ENCODE peak calls at places on chromosomes 16 and 17, in four cellular contexts. One of them, this sample, is unnamed. For H3K9me3, the result is how much of the 10 kb centered on the place peaks cover.

GRCh38 chr16:72198641-72199250 is 26.8 kb upstream of the PMFBP1 start:
- DNase-seq in colonic mucosa: no peak
- DNase-seq in body of pancreas: peak
- DNase-seq in cardiac muscle cell: no peak
- DNase-seq in this sample: no peak

GRCh38 chr16:10547708-10548107 is 32.7 kb downstream of the EMP2 start:
- DNase-seq in body of pancreas: no peak
- DNase-seq in cardiac muscle cell: no peak
- DNase-seq in colonic mucosa: no peak
- DNase-seq in this sample: no peak

GRCh38 chr17:39057807-39058206 is 90.6 kb upstream of the FBXO47 start:
- DNase-seq in cardiac muscle cell: no peak
- DNase-seq in colonic mucosa: no peak
- DNase-seq in body of pancreas: no peak
- DNase-seq in this sample: no peak

GRCh38 chr17:38702900-38703741 is 2.0 kb upstream of the MLLT6 start:
- DNase-seq in cardiac muscle cell: no peak
- DNase-seq in body of pancreas: peak
- DNase-seq in colonic mucosa: peak
- DNase-seq in this sample: no peak

GRCh38 chr16:4081035-4081434 is 35.2 kb downstream of the ADCY9 start:
- DNase-seq in cardiac muscle cell: no peak
- DNase-seq in body of pancreas: no peak
- DNase-seq in colonic mucosa: no peak
- DNase-seq in this sample: peak

GRCh38 chr17:47172698-47173565 is 16.2 kb downstream of the CDC27 start:
- DNase-seq in cardiac muscle cell: peak
- DNase-seq in colonic mucosa: no peak
- DNase-seq in body of pancreas: no peak
- DNase-seq in this sample: no peak

GRCh38 chr17:41444186-41444585 is 3.4 kb upstream of the KRT38 start:
- DNase-seq in body of pancreas: no peak
- DNase-seq in colonic mucosa: no peak
- DNase-seq in cardiac muscle cell: no peak
- DNase-seq in this sample: no peak

GRCh38 chr17:7045492-7046126 is 1.7 kb upstream of the SLC16A11 start:
- DNase-seq in body of pancreas: peak
- DNase-seq in cardiac muscle cell: peak
- DNase-seq in colonic mucosa: peak
- DNase-seq in this sample: peak

GRCh38 chr16:69482410-69482951 is 58.1 kb downstream of the CYB5B start:
- DNase-seq in body of pancreas: peak
- DNase-seq in cardiac muscle cell: peak
- DNase-seq in colonic mucosa: peak
- DNase-seq in this sample: peak

GRCh38 chr16:1428511-1428910 is 2.4 kb upstream of the PERCC1 start:
- DNase-seq in cardiac muscle cell: peak
- DNase-seq in colonic mucosa: no peak
- DNase-seq in body of pancreas: no peak
- DNase-seq in this sample: no peak

GRCh38 chr17:177155-177554 is 4.3 kb downstream of the DOC2B start:
- DNase-seq in cardiac muscle cell: no peak
- DNase-seq in colonic mucosa: no peak
- DNase-seq in body of pancreas: no peak
- DNase-seq in this sample: no peak

GRCh38 chr16:1572664-1573063 is 39.2 kb downstream of the TMEM204 start:
- DNase-seq in colonic mucosa: no peak
- DNase-seq in cardiac muscle cell: no peak
- DNase-seq in body of pancreas: no peak
- DNase-seq in this sample: no peak

GRCh38 chr16:30715777-30716445 is 16.9 kb downstream of the SRCAP start:
- DNase-seq in body of pancreas: no peak
- DNase-seq in colonic mucosa: no peak
- DNase-seq in cardiac muscle cell: peak
- DNase-seq in this sample: no peak

GRCh38 chr17:8859029-8859803 is 8.3 kb downstream of the PIK3R6 start:
- DNase-seq in colonic mucosa: no peak
- DNase-seq in body of pancreas: no peak
- DNase-seq in cardiac muscle cell: peak
- DNase-seq in this sample: no peak

GRCh38 chr16:89596957-89597644 is 16.3 kb upstream of the DPEP1 start:
- DNase-seq in colonic mucosa: no peak
- DNase-seq in cardiac muscle cell: no peak
- DNase-seq in body of pancreas: no peak
- DNase-seq in this sample: no peak

GRCh38 chr17:41345992-41346391 is 4.6 kb downstream of the KRT33A start:
- DNase-seq in body of pancreas: no peak
- DNase-seq in colonic mucosa: no peak
- DNase-seq in cardiac muscle cell: no peak
- DNase-seq in this sample: no peak

GRCh38 chr17:79951361-79952264 is 84.1 kb downstream of the TBC1D16 start:
- DNase-seq in colonic mucosa: no peak
- DNase-seq in cardiac muscle cell: peak
- DNase-seq in body of pancreas: peak
- DNase-seq in this sample: peak

GRCh38 chr17:1754430-1755112 is 7.3 kb upstream of the SERPINF1 start:
- DNase-seq in body of pancreas: no peak
- DNase-seq in colonic mucosa: no peak
- DNase-seq in cardiac muscle cell: no peak
- DNase-seq in this sample: no peak

GRCh38 chr17:53017227-53017626 is 805.5 kb upstream of the KIF2B start:
- DNase-seq in cardiac muscle cell: no peak
- DNase-seq in body of pancreas: no peak
- DNase-seq in colonic mucosa: no peak
- DNase-seq in this sample: no peak
- H3K9me3 ChIP-seq in cardiac muscle cell: under half
- H3K9me3 ChIP-seq in body of pancreas: under half
- H3K9me3 ChIP-seq in colonic mucosa: under half
- H3K9me3 ChIP-seq in this sample: under half

GRCh38 chr17:63398680-63399079 is 47.4 kb downstream of the CYB561 start:
- DNase-seq in colonic mucosa: no peak
- DNase-seq in cardiac muscle cell: no peak
- DNase-seq in body of pancreas: no peak
- DNase-seq in this sample: no peak

GRCh38 chr17:63399856-63400255 is 46.2 kb downstream of the CYB561 start:
- DNase-seq in body of pancreas: peak
- DNase-seq in colonic mucosa: peak
- DNase-seq in cardiac muscle cell: peak
- DNase-seq in this sample: peak

GRCh38 chr17:63399316-63399715 is 46.8 kb downstream of the CYB561 start:
- DNase-seq in cardiac muscle cell: peak
- DNase-seq in body of pancreas: no peak
- DNase-seq in colonic mucosa: no peak
- DNase-seq in this sample: no peak

GRCh38 chr17:63390090-63390489 is 56.0 kb downstream of the CYB561 start:
- DNase-seq in colonic mucosa: no peak
- DNase-seq in body of pancreas: no peak
- DNase-seq in cardiac muscle cell: no peak
- DNase-seq in this sample: no peak

DNA sequence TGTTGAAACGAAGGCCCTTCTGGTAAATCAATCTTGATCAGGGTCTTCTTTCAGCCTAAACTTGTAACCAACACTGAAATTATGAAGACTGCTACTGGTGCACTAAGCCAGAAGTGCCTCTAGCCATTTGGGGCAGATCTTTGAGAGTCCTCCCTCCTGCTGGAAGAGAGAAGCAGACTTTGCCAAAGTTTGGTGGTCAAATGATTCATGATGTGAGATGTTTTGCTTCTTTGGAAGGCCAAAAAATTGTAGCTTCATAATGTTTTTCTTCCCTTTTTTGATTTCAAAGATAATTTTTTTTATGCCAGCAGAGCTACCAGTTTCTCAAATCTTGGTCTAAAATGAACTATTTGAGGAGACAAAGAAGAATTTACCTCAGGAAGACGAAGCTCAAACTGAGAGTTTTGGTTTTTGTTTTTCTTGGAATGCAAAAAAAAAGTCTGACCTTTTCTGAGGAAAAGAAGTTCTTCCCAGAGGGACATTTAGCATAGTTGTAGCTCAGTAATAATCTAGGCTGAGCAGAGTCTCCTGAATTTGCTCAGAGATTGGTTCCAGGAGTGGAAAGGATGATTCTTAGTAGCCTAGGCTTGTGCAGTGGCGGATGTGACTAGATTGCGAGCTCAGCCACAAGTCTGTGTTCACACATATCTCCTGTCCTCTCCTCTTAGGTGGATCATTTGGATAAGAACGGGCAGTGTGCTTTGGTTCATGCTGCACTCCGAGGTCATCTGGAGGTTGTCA is 50.9 kb downstream of the CYB561 start:
- DNase-seq in colonic mucosa: no peak
- DNase-seq in body of pancreas: no peak
- DNase-seq in cardiac muscle cell: peak
- DNase-seq in this sample: no peak
- TF ChIP-seq CTCF in colonic mucosa: no peak
- TF ChIP-seq CTCF in body of pancreas: no peak
- TF ChIP-seq CTCF in cardiac muscle cell: no peak
- TF ChIP-seq CTCF in this sample: no peak

DNA sequence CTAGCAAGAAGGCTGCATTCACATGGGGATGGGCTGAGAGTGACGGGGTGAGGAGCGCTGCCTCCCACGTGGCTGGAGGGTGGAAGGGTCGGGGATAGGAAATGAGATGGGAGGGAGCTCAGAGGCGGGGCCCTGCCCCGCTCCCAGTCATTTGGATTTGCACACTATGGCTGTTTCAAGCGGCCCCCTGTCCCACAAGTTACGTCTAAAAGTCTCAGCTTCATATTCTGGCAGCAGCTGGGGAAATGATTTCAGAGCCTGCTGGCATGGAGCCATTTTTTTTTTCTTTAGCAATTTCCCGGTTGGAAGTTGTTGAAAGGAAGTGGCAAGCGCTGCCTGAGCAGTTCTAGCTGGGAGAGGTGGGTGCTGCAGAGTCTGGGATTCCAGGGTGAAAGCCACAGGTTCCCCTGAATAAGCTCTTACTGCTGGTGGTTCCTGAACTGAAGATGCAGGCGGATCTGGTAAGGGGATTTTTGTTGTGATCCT is 70.9 kb upstream of the LGALS9 start:
- DNase-seq in body of pancreas: peak
- DNase-seq in cardiac muscle cell: peak
- DNase-seq in colonic mucosa: peak
- DNase-seq in this sample: peak
- H3K9me3 ChIP-seq in body of pancreas: under half
- H3K9me3 ChIP-seq in cardiac muscle cell: under half
- H3K9me3 ChIP-seq in colonic mucosa: under half
- H3K9me3 ChIP-seq in this sample: under half

GRCh38 chr16:84159006-84159405 is 13.9 kb downstream of the DNAAF1 start:
- DNase-seq in colonic mucosa: no peak
- DNase-seq in body of pancreas: no peak
- DNase-seq in cardiac muscle cell: no peak
- DNase-seq in this sample: no peak

GRCh38 chr16:84153660-84154214 is 8.6 kb downstream of the DNAAF1 start:
- DNase-seq in cardiac muscle cell: no peak
- DNase-seq in body of pancreas: no peak
- DNase-seq in colonic mucosa: no peak
- DNase-seq in this sample: no peak

GRCh38 chr16:84155226-84155625 is 10.1 kb downstream of the DNAAF1 start:
- DNase-seq in body of pancreas: no peak
- DNase-seq in colonic mucosa: no peak
- DNase-seq in cardiac muscle cell: no peak
- DNase-seq in this sample: no peak

GRCh38 chr16:84158455-84158854 is 13.3 kb downstream of the DNAAF1 start:
- DNase-seq in cardiac muscle cell: no peak
- DNase-seq in colonic mucosa: no peak
- DNase-seq in body of pancreas: no peak
- DNase-seq in this sample: no peak

GRCh38 chr16:84156342-84156784 is 11.3 kb downstream of the DNAAF1 start:
- DNase-seq in colonic mucosa: no peak
- DNase-seq in cardiac muscle cell: no peak
- DNase-seq in body of pancreas: no peak
- DNase-seq in this sample: no peak
- TF ChIP-seq CTCF in colonic mucosa: no peak
- TF ChIP-seq CTCF in cardiac muscle cell: peak
- TF ChIP-seq CTCF in body of pancreas: no peak
- TF ChIP-seq CTCF in this sample: no peak

GRCh38 chr16:80344570-80344969 is 196.2 kb upstream of the DYNLRB2 start:
- DNase-seq in cardiac muscle cell: no peak
- DNase-seq in colonic mucosa: no peak
- DNase-seq in body of pancreas: no peak
- DNase-seq in this sample: no peak
- H3K9me3 ChIP-seq in cardiac muscle cell: under half
- H3K9me3 ChIP-seq in colonic mucosa: under half
- H3K9me3 ChIP-seq in body of pancreas: under half
- H3K9me3 ChIP-seq in this sample: under half

GRCh38 chr17:4263282-4264215 is at the start of gene ANKFY1:
- DNase-seq in body of pancreas: peak
- DNase-seq in colonic mucosa: peak
- DNase-seq in cardiac muscle cell: peak
- DNase-seq in this sample: peak
- TF ChIP-seq CTCF in body of pancreas: peak
- TF ChIP-seq CTCF in colonic mucosa: no peak
- TF ChIP-seq CTCF in cardiac muscle cell: no peak
- TF ChIP-seq CTCF in this sample: no peak

DNA sequence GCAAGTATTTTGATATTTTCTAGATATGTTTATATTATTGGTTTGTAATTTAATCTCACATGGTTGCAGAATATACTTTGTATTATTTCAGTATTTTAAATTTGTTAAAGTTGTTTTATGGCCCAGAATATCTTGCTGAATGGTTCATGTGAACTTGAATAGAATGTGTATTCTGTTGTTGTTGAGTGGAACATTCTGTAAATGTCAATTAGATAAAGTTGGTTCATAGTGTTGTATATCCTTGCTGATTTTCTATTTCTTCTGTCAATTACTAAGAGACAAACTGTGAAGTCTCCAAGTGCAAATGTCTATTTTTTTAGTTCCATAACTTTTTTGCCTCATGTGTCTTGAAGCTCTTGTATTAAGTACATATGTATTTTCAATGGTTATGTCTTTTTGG is 411.7 kb downstream of the NPIPA7 start:
- DNase-seq in cardiac muscle cell: no peak
- DNase-seq in colonic mucosa: no peak
- DNase-seq in body of pancreas: no peak
- DNase-seq in this sample: no peak
- H3K9me3 ChIP-seq in cardiac muscle cell: under half
- H3K9me3 ChIP-seq in colonic mucosa: under half
- H3K9me3 ChIP-seq in body of pancreas: under half
- H3K9me3 ChIP-seq in this sample: under half

GRCh38 chr17:4035081-4035680 is 70.9 kb upstream of the ATP2A3 start:
- DNase-seq in body of pancreas: peak
- DNase-seq in colonic mucosa: no peak
- DNase-seq in cardiac muscle cell: no peak
- DNase-seq in this sample: no peak
- TF ChIP-seq CTCF in body of pancreas: peak
- TF ChIP-seq CTCF in colonic mucosa: no peak
- TF ChIP-seq CTCF in cardiac muscle cell: no peak
- TF ChIP-seq CTCF in this sample: no peak

DNA sequence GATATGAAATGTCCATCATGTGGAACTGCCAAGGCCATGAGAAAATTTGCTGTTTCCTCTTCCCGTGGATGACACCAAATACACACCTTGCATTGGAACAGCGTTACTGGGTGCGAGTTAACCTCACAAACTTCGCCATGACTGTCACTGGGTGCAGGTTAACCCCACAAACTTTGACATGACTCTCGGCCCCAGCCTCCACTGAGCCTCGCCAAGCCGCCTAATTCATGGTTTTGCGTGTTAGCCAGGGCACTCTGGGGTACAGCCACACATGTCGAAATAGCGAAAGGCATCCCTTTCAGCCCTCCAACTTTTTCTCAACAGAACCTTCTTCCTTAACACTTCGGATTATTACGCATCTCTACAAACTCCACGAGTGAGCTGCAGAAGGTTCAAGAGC is 10.6 kb upstream of the KCTD5 start:
- DNase-seq in cardiac muscle cell: no peak
- DNase-seq in body of pancreas: no peak
- DNase-seq in colonic mucosa: no peak
- DNase-seq in this sample: no peak
- H3K9me3 ChIP-seq in cardiac muscle cell: under half
- H3K9me3 ChIP-seq in body of pancreas: under half
- H3K9me3 ChIP-seq in colonic mucosa: under half
- H3K9me3 ChIP-seq in this sample: under half

This sample was measured in thyroid gland.